ENCODE peak calls at places on chromosomes 7 and 10, in eight cellular contexts. I is dorsolateral prefrontal cortex; D is mucosa of descending colon; X is brain microvascular endothelial cell; K is stimulated activated CD8-positive, alpha-beta memory T cell treated with anti-CD3 and anti-CD28 coated beads, Interleukin-15, amount 100 ng/mL, for 4 hours; N is lung microvascular endothelial cell; S is fibroblast of gingiva; W is kidney tubule cell. R is an unnamed sample.

GRCh38 chr7:116576350-116577319 is 51.8 kb downstream of the CAV1 start:
- DNase-seq in I (no peak), D (no peak), X (peak; percentile 93), K (no peak), N (peak; percentile 95), S (peak; percentile 86), W (peak; percentile 90), R (no peak)

GRCh38 chr10:118911361-118911760 is 118.2 kb upstream of the NANOS1 start:
- DNase-seq in I (no peak), D (no peak), X (peak; percentile 82), K (no peak), N (no peak), S (no peak), W (peak; percentile 70), R (no peak)

GRCh38 chr10:74585231-74586087 is 240.9 kb upstream of the KAT6B start:
- DNase-seq in I (no peak), D (no peak), X (no peak), K (no peak), N (peak; percentile 67), S (peak; percentile 70), W (peak; percentile 38), R (peak; percentile 14)

GRCh38 chr7:6395898-6396582 is 51.7 kb downstream of the DAGLB start:
- DNase-seq in I (peak; percentile 51), D (no peak), X (no peak), K (no peak), N (no peak), S (no peak), W (no peak), R (peak; percentile 65)

GRCh38 chr7:94633025-94633341 is 22.9 kb downstream of the SGCE start:
- DNase-seq in I (no peak), D (no peak), X (no peak), K (no peak), N (no peak), S (no peak), W (no peak), R (no peak)

GRCh38 chr10:132517951-132518521 is 19.6 kb upstream of the INPP5A start:
- DNase-seq in I (no peak), D (no peak), X (no peak), K (no peak), N (no peak), S (no peak), W (no peak), R (peak; percentile 16)

GRCh38 chr10:87691515-87692070 is 31.9 kb downstream of the PAPSS2 start:
- DNase-seq in I (no peak), D (no peak), X (no peak), K (no peak), N (no peak), S (no peak), W (peak; percentile 85), R (no peak)

GRCh38 chr10:47029181-47029971 is 118.1 kb downstream of the PTPN20 start:
- DNase-seq in I (peak; percentile 10), D (no peak), X (no peak), K (no peak), N (no peak), S (no peak), W (no peak), R (peak; percentile 8)

GRCh38 chr10:111598433-111599059 is 521.7 kb downstream of the ADRA2A start:
- DNase-seq in I (peak; percentile 58), D (no peak), X (peak; percentile 60), K (no peak), N (peak; percentile 79), S (peak; percentile 38), W (peak; percentile 68), R (peak; percentile 67)

GRCh38 chr10:26503911-26504310 is 65.8 kb downstream of the APBB1IP start:
- DNase-seq in I (no peak), D (no peak), X (no peak), K (no peak), N (no peak), S (no peak), W (no peak), R (no peak)

GRCh38 chr7:103989785-103990775 is 622 bp upstream of the RELN start:
- DNase-seq in I (no peak), D (peak; percentile 17), X (peak; percentile 36), K (no peak), N (peak; percentile 87), S (peak; percentile 30), W (peak; percentile 27), R (no peak)

GRCh38 chr7:87878208-87878735 is 2.0 kb downstream of the DBF4 start:
- DNase-seq in I (no peak), D (no peak), X (no peak), K (no peak), N (no peak), S (no peak), W (peak; percentile 2), R (no peak)

GRCh38 chr7:39650676-39651075 is 27.3 kb downstream of the RALA start:
- DNase-seq in I (no peak), D (no peak), X (peak; percentile 64), K (no peak), N (no peak), S (peak; percentile 89), W (no peak), R (no peak)

GRCh38 chr10:46326971-46327370 is 40.2 kb downstream of the ANTXRL start:
- DNase-seq in I (no peak), D (no peak), X (no peak), K (no peak), N (no peak), S (no peak), W (no peak), R (no peak)

GRCh38 chr10:101744267-101744666 is 31.6 kb downstream of the FGF8 start:
- DNase-seq in I (no peak), D (no peak), X (no peak), K (no peak), N (no peak), S (no peak), W (no peak), R (no peak)

GRCh38 chr7:48887500-48887899 is 36.8 kb upstream of the CDC14C start:
- DNase-seq in I (no peak), D (no peak), X (no peak), K (no peak), N (no peak), S (no peak), W (peak; percentile 54), R (no peak)

GRCh38 chr7:75727881-75728592 is 10.7 kb downstream of the HIP1 start:
- DNase-seq in I (no peak), D (peak; percentile 92), X (peak; percentile 40), K (no peak), N (no peak), S (no peak), W (peak; percentile 66), R (peak; percentile 54)

GRCh38 chr7:55065079-55065478 is 46.3 kb downstream of the EGFR start:
- DNase-seq in I (no peak), D (no peak), X (peak; percentile 96), K (no peak), N (peak; percentile 41), S (peak; percentile 98), W (peak; percentile 95), R (no peak)

GRCh38 chr10:118175148-118175547 is 128.4 kb upstream of the RAB11FIP2 start:
- DNase-seq in I (no peak), D (no peak), X (no peak), K (no peak), N (no peak), S (no peak), W (no peak), R (no peak)

GRCh38 chr10:3874988-3875841 is 90.2 kb upstream of the KLF6 start:
- DNase-seq in I (no peak), D (no peak), X (no peak), K (no peak), N (no peak), S (no peak), W (no peak), R (no peak)

GRCh38 chr7:90869335-90869734 is 273.2 kb downstream of the CDK14 start:
- DNase-seq in I (no peak), D (no peak), X (no peak), K (no peak), N (no peak), S (no peak), W (no peak), R (no peak)

GRCh38 chr10:89171263-89171872 is 35.7 kb downstream of the CH25H start:
- DNase-seq in I (no peak), D (no peak), X (no peak), K (no peak), N (peak; percentile 12), S (no peak), W (no peak), R (no peak)

GRCh38 chr10:86759073-86759672 is 2.8 kb downstream of the BMPR1A start:
- DNase-seq in I (no peak), D (no peak), X (no peak), K (no peak), N (no peak), S (peak; percentile 46), W (peak; percentile 11), R (no peak)

GRCh38 chr7:47573758-47574472 is 8.0 kb downstream of the TNS3 start:
- DNase-seq in I (no peak), D (no peak), X (no peak), K (no peak), N (no peak), S (peak; percentile 93), W (peak; percentile 79), R (peak; percentile 84)